ENCODE peak calls at places on chromosomes 7 and 10, in seven cellular contexts. N is psoas muscle, T is choroid plexus epithelial cell, P is sigmoid colon, M is AG04450, W is astrocyte of the spinal cord, B is MM.1S. Z is an unnamed sample.

GRCh38 chr7:104814126-104814525 is 199.9 kb upstream of the KMT2E start:
- DNase-seq in B (no peak), M (no peak), T (no peak), N (no peak), W (no peak), P (no peak), Z (no peak)

GRCh38 chr7:149882264-149883048 is 8.7 kb downstream of the ATP6V0E2 start:
- DNase-seq in M (no peak), T (no peak), P (peak), B (no peak), W (no peak), N (no peak), Z (peak)

GRCh38 chr7:137834552-137834951 is 12.2 kb downstream of the DGKI start:
- DNase-seq in B (no peak), M (no peak), T (no peak), P (no peak), N (no peak), W (no peak), Z (no peak)

GRCh38 chr10:33332183-33333031 is 2.1 kb downstream of the NRP1 start:
- DNase-seq in B (no peak), T (peak), P (no peak), N (no peak), M (no peak), W (peak), Z (no peak)

GRCh38 chr10:132535065-132535651 is 2.4 kb upstream of the INPP5A start:
- DNase-seq in N (peak), P (peak), B (no peak), W (no peak), M (no peak), T (no peak), Z (no peak)

GRCh38 chr10:104316321-104317099 is 21.8 kb downstream of the ITPRIP start:
- DNase-seq in N (no peak), M (no peak), P (peak), B (no peak), W (no peak), T (no peak), Z (no peak)

GRCh38 chr10:94218496-94219183 is 144.1 kb downstream of the NOC3L start:
- DNase-seq in M (no peak), P (no peak), N (no peak), T (no peak), W (no peak), B (no peak), Z (no peak)

GRCh38 chr10:73785721-73786511 is 510 bp downstream of the ZSWIM8 start:
- DNase-seq in N (peak), W (peak), M (no peak), B (peak), T (peak), P (no peak), Z (no peak)

GRCh38 chr7:23864984-23865383 is 155.0 kb downstream of the STK31 start:
- DNase-seq in W (peak), B (no peak), N (no peak), T (peak), M (peak), P (no peak), Z (no peak)

GRCh38 chr10:118596426-118597124 is 1.1 kb upstream of the PRLHR start:
- DNase-seq in T (no peak), M (no peak), W (no peak), P (no peak), N (no peak), B (no peak), Z (no peak)

GRCh38 chr10:109914966-109915365 is 8.3 kb downstream of the XPNPEP1 start:
- DNase-seq in T (peak), B (peak), N (no peak), M (peak), W (peak), P (no peak), Z (peak)

GRCh38 chr10:5514226-5514881 is 10.4 kb upstream of the CALML3 start:
- DNase-seq in P (peak), T (no peak), N (peak), B (no peak), M (no peak), W (no peak), Z (no peak)

DNA sequence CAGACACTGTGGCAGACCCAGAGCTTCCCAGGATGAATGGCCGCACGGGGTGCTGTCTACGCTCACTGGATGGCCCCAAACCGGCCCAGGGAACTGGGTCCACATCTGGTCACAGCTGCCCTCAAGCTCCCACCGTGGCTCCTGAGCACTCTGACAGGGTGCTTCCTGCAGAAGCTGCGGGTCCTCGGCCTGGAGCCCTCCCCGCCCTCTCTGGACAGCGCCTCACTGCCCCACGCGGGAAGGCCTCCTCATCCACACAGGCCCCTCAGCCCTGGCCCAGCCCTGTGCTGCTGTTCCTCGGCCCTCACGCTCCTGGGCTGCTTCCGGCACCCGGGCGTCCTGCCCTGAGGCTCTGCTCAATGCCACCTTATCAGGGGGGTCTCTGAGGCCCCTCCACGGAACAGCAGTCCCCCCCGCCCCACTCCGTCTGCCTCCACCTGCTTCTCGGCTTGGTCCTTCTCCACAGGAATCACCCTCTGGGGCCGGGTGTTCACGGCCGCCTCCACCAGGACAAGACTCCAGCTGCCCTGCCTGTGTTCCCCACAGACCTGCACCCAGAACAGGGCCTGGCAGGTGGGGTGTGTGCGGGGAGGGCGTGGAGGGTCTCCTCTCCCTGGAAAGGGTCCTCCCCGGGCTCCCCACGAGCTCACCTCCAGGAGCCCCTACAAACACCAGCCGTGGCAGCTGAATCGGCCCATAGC is 75.4 kb upstream of the PDGFA start:
- DNase-seq in T (no peak), W (no peak), B (no peak), M (no peak), P (no peak), N (no peak), Z (no peak)
- H3K4me3 ChIP-seq in T (no peak), W (no peak), B (no peak), M (no peak), P (no peak), N (no peak), Z (no peak)

DNA sequence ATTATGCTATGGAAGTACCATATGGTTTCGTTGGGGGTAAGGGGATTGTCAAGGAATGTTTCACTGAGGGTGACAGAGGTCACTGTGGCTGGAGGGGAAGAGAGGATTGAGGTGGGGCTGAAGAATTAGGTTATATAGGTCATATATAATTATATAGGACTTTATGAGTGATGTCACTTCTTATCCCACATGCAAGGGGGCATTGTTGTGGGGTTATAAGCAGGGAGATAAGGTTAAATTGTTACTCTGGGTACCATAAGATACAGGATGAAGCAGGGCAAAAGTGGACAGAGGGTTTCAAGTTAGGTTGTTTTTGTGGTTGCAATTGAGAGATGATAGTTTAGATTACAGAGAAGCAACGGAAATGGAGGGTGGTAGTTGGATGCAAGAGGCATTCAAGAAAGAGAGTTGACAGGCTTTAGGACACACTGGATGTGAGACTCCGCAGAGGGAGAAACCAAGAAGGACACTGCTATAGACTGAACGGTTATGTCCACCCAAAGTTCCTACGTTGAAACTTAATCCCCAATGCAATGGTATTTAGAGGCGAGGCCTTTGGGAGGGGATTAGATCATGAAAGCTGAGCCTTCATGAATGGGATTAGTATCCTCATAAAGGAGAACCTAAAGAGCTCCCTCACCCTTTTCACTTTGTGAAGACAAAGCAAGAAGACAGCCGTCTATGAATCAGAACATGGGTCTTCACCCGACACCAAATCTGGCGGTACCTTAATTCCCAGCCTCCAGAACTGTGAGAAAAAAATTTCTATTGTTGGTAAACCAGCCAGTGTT is 7.0 kb upstream of the PRR15 start:
- DNase-seq in N (no peak), P (no peak), M (no peak), B (peak), T (no peak), W (no peak), Z (no peak)
- TF ChIP-seq CTCF in N (no peak), P (no peak), M (no peak), B (peak), T (no peak), W (no peak), Z (no peak)

DNA sequence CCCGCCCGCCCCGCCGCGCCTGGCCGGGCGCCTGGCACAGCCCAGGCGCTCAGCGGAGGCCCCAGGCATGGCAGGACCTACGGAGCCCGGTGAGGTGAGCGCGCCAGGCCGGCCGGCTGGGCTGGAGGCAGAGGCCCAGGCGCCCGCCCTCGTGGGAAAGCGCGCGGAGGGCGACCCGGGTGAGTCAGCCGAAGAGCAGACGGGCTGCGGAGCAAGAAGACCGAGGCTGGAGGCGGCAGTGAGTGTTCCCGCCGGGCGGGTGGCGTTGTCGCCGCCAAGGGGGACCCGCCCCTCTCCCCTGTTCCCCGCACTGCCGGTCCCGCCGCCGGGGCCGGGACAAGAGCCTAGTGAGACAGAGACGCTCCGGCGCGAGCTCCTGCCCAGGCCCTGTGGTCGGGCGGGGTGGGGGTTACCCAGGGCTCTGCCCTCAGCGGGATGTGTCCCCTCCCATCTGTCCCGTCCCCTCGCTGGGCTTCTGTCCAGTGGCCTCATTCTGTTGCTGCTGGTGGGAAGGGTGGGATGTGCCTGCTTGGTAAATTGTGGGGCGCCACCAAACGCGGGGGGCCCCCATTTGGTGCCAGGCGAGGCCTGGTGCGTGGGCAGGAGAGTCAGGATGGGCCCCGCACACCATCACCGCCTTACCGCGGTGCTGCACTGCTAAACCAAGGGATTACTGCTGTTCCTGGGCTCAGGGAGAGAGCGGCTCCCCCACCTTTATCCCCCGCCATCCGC is 17.0 kb upstream of the NODAL start:
- DNase-seq in M (peak), W (peak), B (no peak), N (peak), T (peak), P (peak), Z (peak)
- H3K4me3 ChIP-seq in M (no peak), W (peak), B (no peak), N (peak), T (peak), P (peak), Z (peak)

DNA sequence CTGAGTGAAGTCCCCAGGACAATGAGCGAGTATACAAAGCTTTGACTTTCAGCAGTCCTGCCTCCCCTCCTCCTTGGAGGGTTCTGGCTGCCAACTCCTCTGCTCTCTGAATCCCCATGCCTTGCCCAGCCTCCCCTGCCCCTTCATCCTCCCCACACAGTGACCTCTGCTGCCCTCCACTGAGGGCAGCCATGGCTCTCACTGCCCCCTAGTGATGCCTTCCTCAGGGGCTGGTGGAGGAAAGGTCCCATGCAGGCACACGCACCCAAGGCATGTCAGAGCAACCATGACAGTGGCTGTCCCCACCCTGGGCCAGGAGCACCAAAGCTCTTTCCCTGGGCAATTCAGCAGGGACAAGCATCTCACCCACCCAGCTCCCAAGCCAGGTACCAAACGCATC is 40.9 kb downstream of the FRMPD2 start:
- DNase-seq in M (no peak), P (no peak), T (no peak), W (no peak), N (no peak), B (no peak), Z (no peak)
- TF ChIP-seq CTCF in M (no peak), P (no peak), T (no peak), W (no peak), N (no peak), B (no peak), Z (no peak)

GRCh38 chr7:77907281-77907680 is 108.7 kb downstream of the PHTF2 start:
- DNase-seq in B (no peak), P (no peak), W (no peak), T (no peak), N (no peak), M (no peak), Z (no peak)
- H3K4me3 ChIP-seq in B (no peak), P (no peak), W (no peak), T (no peak), N (no peak), M (no peak), Z (no peak)

DNA sequence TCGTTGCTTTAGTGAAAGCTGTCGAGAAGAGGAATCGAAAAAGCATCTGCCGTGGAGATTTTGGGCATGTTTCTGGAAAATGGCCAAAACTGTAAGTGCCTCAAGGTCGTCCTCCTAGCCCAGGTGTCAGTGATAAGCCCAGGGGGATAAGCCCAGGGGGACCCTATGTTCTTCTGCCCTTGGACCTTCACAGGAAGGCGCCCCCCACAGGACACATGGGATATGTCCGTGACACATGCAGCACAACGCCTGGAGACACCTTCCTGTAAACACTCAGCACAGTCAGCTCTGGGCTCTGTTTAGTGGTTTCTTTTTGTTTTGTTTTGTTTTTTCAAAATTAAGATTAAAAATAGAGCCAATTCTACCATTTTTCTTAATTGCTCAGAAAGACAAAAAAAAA is 272.7 kb downstream of the KLF6 start:
- DNase-seq in B (no peak), P (no peak), M (no peak), W (no peak), N (no peak), T (no peak), Z (no peak)
- TF ChIP-seq CTCF in B (no peak), P (no peak), M (no peak), W (no peak), N (no peak), T (peak), Z (no peak)

GRCh38 chr7:82411732-82412131 is 31.8 kb downstream of the CACNA2D1 start:
- DNase-seq in T (no peak), B (no peak), W (no peak), M (no peak), N (no peak), P (no peak), Z (no peak)
- H3K4me3 ChIP-seq in T (no peak), B (no peak), W (no peak), M (no peak), N (no peak), P (no peak), Z (no peak)

GRCh38 chr10:60732240-60733188 is 45.8 kb upstream of the CDK1 start:
- DNase-seq in B (peak), N (peak), T (no peak), M (no peak), W (no peak), P (peak), Z (no peak)

GRCh38 chr10:60734226-60734625 is 44.1 kb upstream of the CDK1 start:
- DNase-seq in B (no peak), W (no peak), M (no peak), P (no peak), N (no peak), T (no peak), Z (no peak)

GRCh38 chr10:60733826-60734225 is 44.5 kb upstream of the CDK1 start:
- DNase-seq in N (no peak), M (no peak), P (no peak), W (no peak), B (no peak), T (no peak), Z (no peak)

GRCh38 chr10:60735244-60735643 is 43.0 kb upstream of the CDK1 start:
- DNase-seq in M (no peak), T (no peak), P (no peak), B (no peak), W (no peak), N (no peak), Z (no peak)

DNA sequence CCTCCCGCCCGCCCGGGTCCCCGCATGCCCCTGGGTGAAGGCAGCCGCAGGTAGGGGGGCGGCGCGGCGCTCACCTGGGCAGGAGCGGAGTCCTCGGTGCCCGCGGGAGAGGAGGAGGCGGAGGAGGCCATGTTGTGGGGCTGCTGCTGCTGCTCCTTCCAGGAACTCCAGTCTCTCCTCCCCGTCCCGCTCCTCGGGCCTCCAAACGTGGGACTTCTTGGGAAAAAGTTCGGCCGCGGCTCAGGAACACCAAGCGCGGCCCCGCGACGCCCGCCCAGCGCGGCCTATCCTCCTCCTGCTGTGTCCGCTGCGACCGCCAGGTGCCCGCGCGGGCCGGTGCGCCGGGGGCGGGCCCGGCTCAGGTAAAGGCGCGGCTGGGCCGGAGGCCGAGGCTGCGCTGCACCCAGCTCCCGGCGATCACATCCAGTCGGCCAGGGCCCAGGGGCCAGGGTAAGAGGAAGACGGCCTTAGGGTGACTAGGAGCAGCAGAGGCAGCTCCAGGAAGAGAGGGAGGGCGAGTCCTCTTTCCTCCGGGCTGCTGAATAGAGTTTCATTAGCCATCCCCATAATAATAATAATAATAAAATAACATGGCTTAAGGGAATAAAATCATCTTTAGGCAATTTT is 45.0 kb upstream of the CDK1 start:
- DNase-seq in P (no peak), N (peak), M (no peak), B (peak), W (no peak), T (no peak), Z (no peak)
- TF ChIP-seq CTCF in P (no peak), N (peak), M (no peak), B (peak), W (no peak), T (peak), Z (peak)

Z was measured in astrocyte of the cerebellum.